ENCODE peak calls at places on chromosomes 16 and 17, in nine cellular contexts. L is prostate gland; O is upper lobe of right lung; X is right cardiac atrium; D is pancreas; N is right lobe of liver; W is effector memory CD4-positive, alpha-beta T cell; I is kidney; E is heart left ventricle. Z is an unnamed sample.

GRCh38 chr16:11155284-11155806 is 100.7 kb downstream of the SOCS1 start:
- DNase-seq in L (no peak), O (no peak), X (no peak), D (no peak), N (no peak), W (no peak), I (no peak), E (peak; percentile 43), Z (no peak)

GRCh38 chr17:14737984-14738651 is 437.2 kb downstream of the HS3ST3B1 start:
- DNase-seq in L (peak; percentile 78), O (peak; percentile 79), X (peak; percentile 55), D (peak; percentile 70), N (peak; percentile 81), W (no peak), I (peak; percentile 72), E (peak; percentile 82), Z (peak; percentile 99)

GRCh38 chr17:34797724-34798123 is 163.5 kb downstream of the CCT6B start:
- DNase-seq in L (no peak), O (no peak), X (no peak), D (peak; percentile 24), N (no peak), W (no peak), I (no peak), E (no peak), Z (no peak)

GRCh38 chr17:48722201-48722907 is at the start of gene PRAC1:
- DNase-seq in L (peak; percentile 93), O (no peak), X (no peak), D (no peak), N (no peak), W (no peak), I (no peak), E (no peak), Z (peak; percentile 70)

GRCh38 chr17:79874329-79874981 is 35.2 kb upstream of the CBX4 start:
- DNase-seq in L (no peak), O (no peak), X (no peak), D (no peak), N (no peak), W (no peak), I (no peak), E (no peak), Z (no peak)

GRCh38 chr17:15920758-15921239 is 24.1 kb upstream of the ADORA2B start:
- DNase-seq in L (peak; percentile 51), O (no peak), X (no peak), D (no peak), N (peak; percentile 15), W (no peak), I (peak; percentile 36), E (peak; percentile 59), Z (peak; percentile 77)

GRCh38 chr17:4480929-4481898 is 17.5 kb upstream of the SPNS2 start:
- DNase-seq in L (no peak), O (no peak), X (no peak), D (no peak), N (no peak), W (no peak), I (peak; percentile 62), E (peak; percentile 35), Z (no peak)

GRCh38 chr16:46736695-46737094 is 11.4 kb downstream of the MYLK3 start:
- DNase-seq in L (no peak), O (peak; percentile 59), X (no peak), D (no peak), N (no peak), W (no peak), I (no peak), E (no peak), Z (no peak)

GRCh38 chr17:37134050-37134449 is 185.3 kb downstream of the AATF start:
- DNase-seq in L (no peak), O (no peak), X (no peak), D (no peak), N (no peak), W (no peak), I (no peak), E (no peak), Z (no peak)

GRCh38 chr16:85697441-85697840 is 8.7 kb upstream of the GINS2 start:
- DNase-seq in L (no peak), O (no peak), X (no peak), D (no peak), N (no peak), W (no peak), I (no peak), E (peak; percentile 14), Z (no peak)

GRCh38 chr17:77455878-77456234 is 315.1 kb downstream of the SEC14L1 start:
- DNase-seq in L (no peak), O (no peak), X (no peak), D (no peak), N (no peak), W (no peak), I (no peak), E (no peak), Z (no peak)

GRCh38 chr17:77457572-77458201 is 316.9 kb downstream of the SEC14L1 start:
- DNase-seq in L (no peak), O (no peak), X (no peak), D (no peak), N (no peak), W (no peak), I (no peak), E (no peak), Z (no peak)

GRCh38 chr17:77458202-77459017 is 317.6 kb downstream of the SEC14L1 start:
- DNase-seq in L (no peak), O (no peak), X (no peak), D (no peak), N (no peak), W (no peak), I (no peak), E (no peak), Z (no peak)

GRCh38 chr17:77456271-77456950 is 315.6 kb downstream of the SEC14L1 start:
- DNase-seq in L (no peak), O (no peak), X (no peak), D (no peak), N (no peak), W (peak; percentile 42), I (no peak), E (no peak), Z (no peak)

DNA sequence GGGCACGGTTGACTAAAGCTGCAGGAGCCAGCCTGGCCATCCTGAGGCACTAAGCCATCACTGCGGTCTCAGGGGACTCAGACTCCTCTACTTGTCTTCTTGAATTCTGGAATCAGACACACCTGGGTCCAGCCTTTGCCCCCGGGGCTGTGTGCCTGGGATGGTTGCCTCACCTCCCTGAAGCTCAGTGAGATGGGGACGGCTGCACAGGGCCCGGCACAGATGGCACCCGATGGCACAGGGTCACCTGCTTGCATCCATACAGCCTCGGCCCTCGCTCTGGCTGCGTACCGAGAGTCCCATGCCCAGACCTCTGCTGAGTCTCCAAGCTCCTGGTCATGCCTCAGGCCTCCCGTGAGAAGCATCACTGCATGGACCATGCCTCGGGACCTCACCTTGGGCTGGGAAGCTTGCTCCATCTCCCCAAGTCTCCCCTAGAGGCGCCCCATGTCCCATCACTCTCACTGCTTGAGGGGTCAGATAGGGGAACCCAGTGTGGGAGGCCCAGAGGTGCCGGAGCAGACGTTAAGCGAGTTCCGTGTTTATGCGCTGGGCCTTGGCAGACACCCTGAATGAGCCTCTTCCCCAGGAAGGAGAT is 316.3 kb downstream of the SEC14L1 start:
- DNase-seq in L (no peak), O (no peak), X (no peak), D (no peak), N (no peak), W (no peak), I (no peak), E (no peak), Z (no peak)
- H3K27ac ChIP-seq in L (peak overlapping the region; percentile 81), O (peak overlapping the region; percentile 24), X (no peak overlapping the region), D (peak overlapping the region; percentile 86), N (no peak overlapping the region), W (peak overlapping the region; percentile 85), I (no peak overlapping the region), E (no peak overlapping the region), Z (no peak overlapping the region)

GRCh38 chr16:7334801-7335560 is 2.3 kb downstream of the RBFOX1 start:
- DNase-seq in L (no peak), O (no peak), X (no peak), D (no peak), N (no peak), W (no peak), I (no peak), E (no peak), Z (no peak)

GRCh38 chr16:7330709-7331108 is 1.9 kb upstream of the RBFOX1 start:
- DNase-seq in L (no peak), O (no peak), X (no peak), D (no peak), N (no peak), W (no peak), I (no peak), E (peak; percentile 51), Z (no peak)

GRCh38 chr16:7332611-7333010 is at the start of gene RBFOX1:
- DNase-seq in L (no peak), O (no peak), X (no peak), D (no peak), N (no peak), W (no peak), I (no peak), E (no peak), Z (no peak)

GRCh38 chr16:7333326-7333725 is 681 bp downstream of the RBFOX1 start:
- DNase-seq in L (no peak), O (no peak), X (no peak), D (no peak), N (no peak), W (no peak), I (no peak), E (no peak), Z (no peak)

GRCh38 chr16:7331997-7332396 is 648 bp upstream of the RBFOX1 start:
- DNase-seq in L (no peak), O (no peak), X (no peak), D (no peak), N (no peak), W (no peak), I (no peak), E (no peak), Z (no peak)
- H3K27ac ChIP-seq in L (no peak overlapping the region), O (no peak overlapping the region), X (no peak overlapping the region), D (no peak overlapping the region), N (no peak overlapping the region), W (no peak overlapping the region), I (no peak overlapping the region), E (peak overlapping the region; percentile 76), Z (no peak overlapping the region)

DNA sequence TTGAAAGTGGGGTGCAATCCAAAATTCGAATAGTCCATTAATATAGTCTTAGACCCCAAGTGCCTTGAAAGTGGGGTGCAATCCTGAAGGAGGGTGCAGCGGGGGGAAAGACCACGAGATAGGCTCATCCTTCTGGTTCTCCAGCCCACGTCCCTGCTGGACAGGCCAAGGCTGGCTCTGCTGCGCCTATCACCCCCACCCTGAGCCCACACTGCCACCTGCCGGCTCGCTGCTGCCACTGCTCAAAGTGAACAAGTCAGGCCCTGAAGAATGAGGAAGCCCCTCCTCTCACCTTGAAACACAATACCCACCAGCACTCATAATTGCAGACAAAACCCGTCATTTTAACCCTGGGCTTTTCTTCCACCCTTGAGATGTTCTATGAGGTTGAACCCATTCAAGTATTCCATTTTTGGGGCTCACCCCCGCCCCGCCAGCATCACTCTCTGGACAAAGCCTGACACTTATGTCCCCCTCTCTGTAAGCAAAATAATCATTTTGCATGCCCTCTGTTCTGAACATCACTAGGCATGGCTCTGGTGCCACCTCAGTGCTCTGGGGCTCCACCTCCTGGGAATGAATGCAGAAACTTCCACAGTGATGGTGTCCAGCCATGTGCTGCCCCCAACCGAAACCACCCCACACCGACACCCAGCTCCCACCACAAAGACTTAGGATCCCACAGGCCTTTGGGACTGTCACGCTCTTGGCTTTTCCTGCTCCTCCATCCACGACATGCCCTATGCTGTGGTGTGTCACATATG is 56.8 kb downstream of the BEAN1 start:
- DNase-seq in L (peak; percentile 71), O (peak; percentile 91), X (peak; percentile 92), D (peak; percentile 70), N (peak; percentile 79), W (peak; percentile 62), I (peak; percentile 89), E (peak; percentile 78), Z (no peak)
- H3K27ac ChIP-seq in L (no peak overlapping the region), O (no peak overlapping the region), X (no peak overlapping the region), D (no peak overlapping the region), N (no peak overlapping the region), W (no peak overlapping the region), I (no peak overlapping the region), E (no peak overlapping the region), Z (no peak overlapping the region)

GRCh38 chr16:81385031-81385756 is 59.4 kb upstream of the CMIP start:
- DNase-seq in L (no peak), O (no peak), X (no peak), D (no peak), N (no peak), W (no peak), I (no peak), E (no peak), Z (no peak)
- H3K27ac ChIP-seq in L (peak overlapping the region; percentile 59), O (peak overlapping the region; percentile 51), X (peak overlapping the region; percentile 49), D (no peak overlapping the region), N (no peak overlapping the region), W (no peak overlapping the region), I (no peak overlapping the region), E (peak overlapping the region; percentile 66), Z (no peak overlapping the region)

Z was measured in epithelial cell of prostate.